ENCODE peak calls at places on chromosomes 1 and 21, in seven cellular contexts. One of them, this sample, is unnamed.

GRCh38 chr1:10161541-10162290 is 48.7 kb upstream of the KIF1B start:
- DNase-seq in heart left ventricle: peak
- DNase-seq in NB4: no peak
- DNase-seq in sigmoid colon: peak
- DNase-seq in A549: no peak
- DNase-seq in uterus: peak
- DNase-seq in prostate gland: no peak
- DNase-seq in this sample: no peak

GRCh38 chr21:27571706-27572105 is 604.8 kb upstream of the ADAMTS5 start:
- DNase-seq in heart left ventricle: no peak
- DNase-seq in NB4: no peak
- DNase-seq in sigmoid colon: no peak
- DNase-seq in A549: no peak
- DNase-seq in uterus: no peak
- DNase-seq in prostate gland: no peak
- DNase-seq in this sample: no peak

GRCh38 chr1:182811975-182812727 is 22.6 kb downstream of the NPL start:
- DNase-seq in heart left ventricle: no peak
- DNase-seq in NB4: no peak
- DNase-seq in sigmoid colon: no peak
- DNase-seq in A549: no peak
- DNase-seq in uterus: no peak
- DNase-seq in prostate gland: no peak
- DNase-seq in this sample: no peak

GRCh38 chr1:204295666-204296065 is 64.1 kb downstream of the PLEKHA6 start:
- DNase-seq in heart left ventricle: no peak
- DNase-seq in NB4: no peak
- DNase-seq in sigmoid colon: no peak
- DNase-seq in A549: no peak
- DNase-seq in uterus: no peak
- DNase-seq in prostate gland: no peak
- DNase-seq in this sample: no peak

GRCh38 chr1:30137001-30137400 is 586.4 kb downstream of the MATN1 start:
- DNase-seq in heart left ventricle: no peak
- DNase-seq in NB4: no peak
- DNase-seq in sigmoid colon: no peak
- DNase-seq in A549: no peak
- DNase-seq in uterus: no peak
- DNase-seq in prostate gland: no peak
- DNase-seq in this sample: no peak

GRCh38 chr1:203173566-203173965 is 2.1 kb downstream of the MYBPH start:
- DNase-seq in heart left ventricle: no peak
- DNase-seq in NB4: peak
- DNase-seq in sigmoid colon: no peak
- DNase-seq in A549: no peak
- DNase-seq in uterus: no peak
- DNase-seq in prostate gland: no peak
- DNase-seq in this sample: no peak

GRCh38 chr1:27527223-27527856 is 37.4 kb upstream of the WASF2 start:
- DNase-seq in heart left ventricle: peak
- DNase-seq in NB4: peak
- DNase-seq in sigmoid colon: peak
- DNase-seq in A549: peak
- DNase-seq in uterus: peak
- DNase-seq in prostate gland: peak
- DNase-seq in this sample: peak

GRCh38 chr1:214573386-214574358 is 22.3 kb upstream of the PTPN14 start:
- DNase-seq in heart left ventricle: no peak
- DNase-seq in NB4: no peak
- DNase-seq in sigmoid colon: no peak
- DNase-seq in A549: no peak
- DNase-seq in uterus: no peak
- DNase-seq in prostate gland: peak
- DNase-seq in this sample: no peak

GRCh38 chr1:27205819-27206218 is 28.6 kb upstream of the WDTC1 start:
- DNase-seq in heart left ventricle: no peak
- DNase-seq in NB4: no peak
- DNase-seq in sigmoid colon: no peak
- DNase-seq in A549: no peak
- DNase-seq in uterus: no peak
- DNase-seq in prostate gland: no peak
- DNase-seq in this sample: no peak

GRCh38 chr1:21267191-21268077 is 22.8 kb downstream of the ECE1 start:
- DNase-seq in heart left ventricle: no peak
- DNase-seq in NB4: no peak
- DNase-seq in sigmoid colon: no peak
- DNase-seq in A549: no peak
- DNase-seq in uterus: no peak
- DNase-seq in prostate gland: no peak
- DNase-seq in this sample: no peak

GRCh38 chr1:210516092-210516491 is 187.4 kb downstream of the HHAT start:
- DNase-seq in heart left ventricle: no peak
- DNase-seq in NB4: no peak
- DNase-seq in sigmoid colon: no peak
- DNase-seq in A549: no peak
- DNase-seq in uterus: no peak
- DNase-seq in prostate gland: no peak
- DNase-seq in this sample: no peak

GRCh38 chr1:24752305-24752704 is 7.1 kb downstream of the CLIC4 start:
- DNase-seq in heart left ventricle: no peak
- DNase-seq in NB4: no peak
- DNase-seq in sigmoid colon: no peak
- DNase-seq in A549: no peak
- DNase-seq in uterus: no peak
- DNase-seq in prostate gland: no peak
- DNase-seq in this sample: no peak

GRCh38 chr21:37530901-37531351 is 164.4 kb downstream of the DYRK1A start:
- DNase-seq in heart left ventricle: no peak
- DNase-seq in NB4: no peak
- DNase-seq in sigmoid colon: no peak
- DNase-seq in A549: no peak
- DNase-seq in uterus: no peak
- DNase-seq in prostate gland: no peak
- DNase-seq in this sample: no peak

GRCh38 chr21:39479164-39479563 is 27.4 kb downstream of the SH3BGR start:
- DNase-seq in heart left ventricle: no peak
- DNase-seq in NB4: no peak
- DNase-seq in sigmoid colon: no peak
- DNase-seq in A549: no peak
- DNase-seq in uterus: no peak
- DNase-seq in prostate gland: no peak
- DNase-seq in this sample: no peak

GRCh38 chr1:167357305-167357704 is 136.6 kb downstream of the POU2F1 start:
- DNase-seq in heart left ventricle: no peak
- DNase-seq in NB4: no peak
- DNase-seq in sigmoid colon: no peak
- DNase-seq in A549: no peak
- DNase-seq in uterus: no peak
- DNase-seq in prostate gland: no peak
- DNase-seq in this sample: no peak

GRCh38 chr1:19113362-19114092 is 96.5 kb downstream of the UBR4 start:
- DNase-seq in heart left ventricle: no peak
- DNase-seq in NB4: peak
- DNase-seq in sigmoid colon: no peak
- DNase-seq in A549: peak
- DNase-seq in uterus: no peak
- DNase-seq in prostate gland: no peak
- DNase-seq in this sample: no peak

GRCh38 chr1:10631811-10632481 is 157.2 kb downstream of the PEX14 start:
- DNase-seq in heart left ventricle: no peak
- DNase-seq in NB4: no peak
- DNase-seq in sigmoid colon: peak
- DNase-seq in A549: no peak
- DNase-seq in uterus: no peak
- DNase-seq in prostate gland: no peak
- DNase-seq in this sample: no peak

GRCh38 chr21:43815107-43815742 is 25.8 kb downstream of the RRP1 start:
- DNase-seq in heart left ventricle: no peak
- DNase-seq in NB4: no peak
- DNase-seq in sigmoid colon: no peak
- DNase-seq in A549: no peak
- DNase-seq in uterus: no peak
- DNase-seq in prostate gland: no peak
- DNase-seq in this sample: no peak

GRCh38 chr1:11860083-11860482 is 1.3 kb upstream of the NPPB start:
- DNase-seq in heart left ventricle: no peak
- DNase-seq in NB4: no peak
- DNase-seq in sigmoid colon: no peak
- DNase-seq in A549: no peak
- DNase-seq in uterus: no peak
- DNase-seq in prostate gland: no peak
- DNase-seq in this sample: no peak

GRCh38 chr1:11857164-11857853 is 1.4 kb downstream of the NPPB start:
- DNase-seq in heart left ventricle: no peak
- DNase-seq in NB4: peak
- DNase-seq in sigmoid colon: no peak
- DNase-seq in A549: no peak
- DNase-seq in uterus: no peak
- DNase-seq in prostate gland: no peak
- DNase-seq in this sample: no peak

GRCh38 chr1:11858158-11858557 is 587 bp downstream of the NPPB start:
- DNase-seq in heart left ventricle: no peak
- DNase-seq in NB4: no peak
- DNase-seq in sigmoid colon: no peak
- DNase-seq in A549: no peak
- DNase-seq in uterus: no peak
- DNase-seq in prostate gland: no peak
- DNase-seq in this sample: no peak

GRCh38 chr1:11858968-11859871 is 475 bp upstream of the NPPB start:
- DNase-seq in heart left ventricle: peak
- DNase-seq in NB4: peak
- DNase-seq in sigmoid colon: no peak
- DNase-seq in A549: peak
- DNase-seq in uterus: peak
- DNase-seq in prostate gland: no peak
- DNase-seq in this sample: peak

GRCh38 chr1:11858613-11858967 is at the start of gene NPPB:
- DNase-seq in heart left ventricle: no peak
- DNase-seq in NB4: no peak
- DNase-seq in sigmoid colon: no peak
- DNase-seq in A549: no peak
- DNase-seq in uterus: no peak
- DNase-seq in prostate gland: no peak
- DNase-seq in this sample: no peak
- H3K4me3 ChIP-seq in heart left ventricle: peak
- H3K4me3 ChIP-seq in NB4: no peak
- H3K4me3 ChIP-seq in sigmoid colon: no peak
- H3K4me3 ChIP-seq in A549: no peak
- H3K4me3 ChIP-seq in uterus: no peak
- H3K4me3 ChIP-seq in prostate gland: no peak
- H3K4me3 ChIP-seq in this sample: no peak

DNA sequence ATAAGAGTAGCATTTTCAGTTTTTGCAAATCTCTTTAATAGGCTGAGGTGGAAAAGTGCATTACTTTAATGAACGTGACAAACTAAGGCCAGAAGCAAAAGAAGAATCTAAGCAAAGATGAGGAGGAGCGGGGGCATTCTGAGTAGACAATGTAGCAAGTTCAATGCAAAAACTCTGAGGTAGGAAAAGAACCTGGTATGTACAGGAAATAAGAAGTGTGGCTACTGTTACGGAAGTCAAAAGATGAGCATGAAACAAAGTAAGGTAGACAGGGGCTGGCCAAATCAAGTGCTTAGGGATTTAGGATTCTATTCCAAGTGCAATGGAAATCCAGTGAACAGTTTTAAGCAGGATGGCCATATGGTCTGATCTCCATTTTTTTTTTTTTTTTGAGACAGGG is 63.7 kb downstream of the TOR3A start:
- DNase-seq in heart left ventricle: no peak
- DNase-seq in NB4: no peak
- DNase-seq in sigmoid colon: no peak
- DNase-seq in A549: no peak
- DNase-seq in uterus: no peak
- DNase-seq in prostate gland: no peak
- DNase-seq in this sample: no peak
- TF ChIP-seq POLR2A in heart left ventricle: no peak
- TF ChIP-seq POLR2A in NB4: no peak
- TF ChIP-seq POLR2A in sigmoid colon: no peak
- TF ChIP-seq POLR2A in A549: no peak
- TF ChIP-seq POLR2A in uterus: no peak
- TF ChIP-seq POLR2A in prostate gland: no peak
- TF ChIP-seq POLR2A in this sample: no peak

GRCh38 chr1:161771166-161771565 is 5.0 kb downstream of the ATF6 start:
- DNase-seq in heart left ventricle: no peak
- DNase-seq in NB4: no peak
- DNase-seq in sigmoid colon: no peak
- DNase-seq in A549: no peak
- DNase-seq in uterus: no peak
- DNase-seq in prostate gland: no peak
- DNase-seq in this sample: no peak

GRCh38 chr1:161773791-161774190 is 7.7 kb downstream of the ATF6 start:
- DNase-seq in heart left ventricle: no peak
- DNase-seq in NB4: no peak
- DNase-seq in sigmoid colon: no peak
- DNase-seq in A549: no peak
- DNase-seq in uterus: no peak
- DNase-seq in prostate gland: no peak
- DNase-seq in this sample: no peak

GRCh38 chr1:161770250-161770649 is 4.1 kb downstream of the ATF6 start:
- DNase-seq in heart left ventricle: no peak
- DNase-seq in NB4: no peak
- DNase-seq in sigmoid colon: no peak
- DNase-seq in A549: no peak
- DNase-seq in uterus: no peak
- DNase-seq in prostate gland: no peak
- DNase-seq in this sample: no peak

GRCh38 chr1:161771973-161772372 is 5.9 kb downstream of the ATF6 start:
- DNase-seq in heart left ventricle: no peak
- DNase-seq in NB4: no peak
- DNase-seq in sigmoid colon: no peak
- DNase-seq in A549: no peak
- DNase-seq in uterus: no peak
- DNase-seq in prostate gland: no peak
- DNase-seq in this sample: no peak

GRCh38 chr1:161772397-161772796 is 6.3 kb downstream of the ATF6 start:
- DNase-seq in heart left ventricle: no peak
- DNase-seq in NB4: peak
- DNase-seq in sigmoid colon: no peak
- DNase-seq in A549: no peak
- DNase-seq in uterus: no peak
- DNase-seq in prostate gland: no peak
- DNase-seq in this sample: no peak
- H3K4me3 ChIP-seq in heart left ventricle: no peak
- H3K4me3 ChIP-seq in NB4: no peak
- H3K4me3 ChIP-seq in sigmoid colon: no peak
- H3K4me3 ChIP-seq in A549: no peak
- H3K4me3 ChIP-seq in uterus: no peak
- H3K4me3 ChIP-seq in prostate gland: no peak
- H3K4me3 ChIP-seq in this sample: no peak

DNA sequence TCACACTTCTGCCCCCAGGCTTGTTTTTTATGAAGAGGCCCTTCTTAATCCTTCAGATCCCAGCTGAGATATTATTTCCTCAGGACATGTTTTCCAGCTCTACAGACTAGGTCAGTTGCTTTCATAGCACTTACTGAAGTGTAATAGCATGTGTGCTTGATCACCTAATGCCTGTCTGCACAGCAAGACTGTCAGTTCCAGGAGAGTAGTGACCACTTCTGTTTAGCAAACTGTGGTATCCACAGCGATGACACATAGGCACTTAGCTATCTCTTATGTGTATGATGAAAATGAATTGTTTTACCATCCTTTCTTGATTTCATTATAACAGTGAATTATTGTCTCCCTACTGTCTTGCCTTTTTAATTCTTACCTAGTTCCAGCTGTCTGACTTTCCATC is 4.2 kb downstream of the TSACC start:
- DNase-seq in heart left ventricle: no peak
- DNase-seq in NB4: no peak
- DNase-seq in sigmoid colon: no peak
- DNase-seq in A549: no peak
- DNase-seq in uterus: no peak
- DNase-seq in prostate gland: no peak
- DNase-seq in this sample: no peak
- TF ChIP-seq POLR2A in heart left ventricle: no peak
- TF ChIP-seq POLR2A in NB4: no peak
- TF ChIP-seq POLR2A in sigmoid colon: no peak
- TF ChIP-seq POLR2A in A549: no peak
- TF ChIP-seq POLR2A in uterus: no peak
- TF ChIP-seq POLR2A in prostate gland: no peak
- TF ChIP-seq POLR2A in this sample: no peak